ENCODE peak calls at places on chromosomes 12 and 14, in four cellular contexts. One of them, this sample, is unnamed.

GRCh38 chr14:105095236-105095805 is 30.1 kb upstream of the GPR132 start:
- DNase-seq in body of pancreas: no peak
- DNase-seq in lower leg skin: no peak
- DNase-seq in neural progenitor cell: no peak
- DNase-seq in this sample: no peak

GRCh38 chr12:122672515-122672914 is 30.6 kb downstream of the HCAR2 start:
- DNase-seq in body of pancreas: no peak
- DNase-seq in lower leg skin: no peak
- DNase-seq in neural progenitor cell: no peak
- DNase-seq in this sample: no peak

GRCh38 chr12:65175385-65175784 is 6.0 kb downstream of the LEMD3 start:
- DNase-seq in body of pancreas: no peak
- DNase-seq in lower leg skin: no peak
- DNase-seq in neural progenitor cell: no peak
- DNase-seq in this sample: no peak

GRCh38 chr12:52263761-52264434 is 10.5 kb upstream of the KRT86 start:
- DNase-seq in body of pancreas: no peak
- DNase-seq in lower leg skin: no peak
- DNase-seq in neural progenitor cell: no peak
- DNase-seq in this sample: no peak

GRCh38 chr14:90522585-90523191 is 125.9 kb downstream of the CALM1 start:
- DNase-seq in body of pancreas: peak
- DNase-seq in lower leg skin: no peak
- DNase-seq in neural progenitor cell: peak
- DNase-seq in this sample: no peak

GRCh38 chr12:59322473-59322872 is 273.4 kb upstream of the SLC16A7 start:
- DNase-seq in body of pancreas: peak
- DNase-seq in lower leg skin: no peak
- DNase-seq in neural progenitor cell: no peak
- DNase-seq in this sample: peak

GRCh38 chr14:68285421-68286179 is 466.0 kb downstream of the RAD51B start:
- DNase-seq in body of pancreas: peak
- DNase-seq in lower leg skin: no peak
- DNase-seq in neural progenitor cell: no peak
- DNase-seq in this sample: no peak

GRCh38 chr14:23601845-23602180 is 23.2 kb upstream of the JPH4 start:
- DNase-seq in body of pancreas: no peak
- DNase-seq in lower leg skin: no peak
- DNase-seq in neural progenitor cell: no peak
- DNase-seq in this sample: no peak

GRCh38 chr12:79546461-79547043 is 144.2 kb downstream of the PAWR start:
- DNase-seq in body of pancreas: no peak
- DNase-seq in lower leg skin: no peak
- DNase-seq in neural progenitor cell: no peak
- DNase-seq in this sample: no peak

GRCh38 chr12:124636138-124636968 is 68.9 kb upstream of the NCOR2 start:
- DNase-seq in body of pancreas: peak
- DNase-seq in lower leg skin: peak
- DNase-seq in neural progenitor cell: no peak
- DNase-seq in this sample: no peak

GRCh38 chr14:100536721-100537700 is 50.2 kb downstream of the BEGAIN start:
- DNase-seq in body of pancreas: peak
- DNase-seq in lower leg skin: peak
- DNase-seq in neural progenitor cell: no peak
- DNase-seq in this sample: no peak

GRCh38 chr12:92421701-92422100 is 276.1 kb upstream of the BTG1 start:
- DNase-seq in body of pancreas: no peak
- DNase-seq in lower leg skin: no peak
- DNase-seq in neural progenitor cell: no peak
- DNase-seq in this sample: peak

GRCh38 chr14:75070383-75070782 is 942 bp downstream of the ZC2HC1C start:
- DNase-seq in body of pancreas: peak
- DNase-seq in lower leg skin: peak
- DNase-seq in neural progenitor cell: no peak
- DNase-seq in this sample: no peak

GRCh38 chr12:118589162-118589561 is 212.8 kb downstream of the SUDS3 start:
- DNase-seq in body of pancreas: no peak
- DNase-seq in lower leg skin: no peak
- DNase-seq in neural progenitor cell: no peak
- DNase-seq in this sample: peak

GRCh38 chr14:20820063-20820904 is 17.6 kb upstream of the RNASE1 start:
- DNase-seq in body of pancreas: no peak
- DNase-seq in lower leg skin: no peak
- DNase-seq in neural progenitor cell: peak
- DNase-seq in this sample: no peak

GRCh38 chr12:50052964-50053363 is 4.4 kb upstream of the ASIC1 start:
- DNase-seq in body of pancreas: no peak
- DNase-seq in lower leg skin: no peak
- DNase-seq in neural progenitor cell: no peak
- DNase-seq in this sample: no peak

GRCh38 chr14:52944267-52944666 is 6.6 kb downstream of the FERMT2 start:
- DNase-seq in body of pancreas: no peak
- DNase-seq in lower leg skin: no peak
- DNase-seq in neural progenitor cell: no peak
- DNase-seq in this sample: no peak

GRCh38 chr14:83342590-83342989 is 1808.9 kb upstream of the SEL1L start:
- DNase-seq in body of pancreas: no peak
- DNase-seq in lower leg skin: peak
- DNase-seq in neural progenitor cell: no peak
- DNase-seq in this sample: no peak

GRCh38 chr14:44609201-44609600 is 102.1 kb upstream of the FSCB start:
- DNase-seq in body of pancreas: no peak
- DNase-seq in lower leg skin: no peak
- DNase-seq in neural progenitor cell: no peak
- DNase-seq in this sample: no peak

GRCh38 chr12:104218935-104219334 is 3.4 kb downstream of the TXNRD1 start:
- DNase-seq in body of pancreas: no peak
- DNase-seq in lower leg skin: no peak
- DNase-seq in neural progenitor cell: no peak
- DNase-seq in this sample: no peak

GRCh38 chr14:30468354-30468753 is 90.6 kb upstream of the G2E3 start:
- DNase-seq in body of pancreas: no peak
- DNase-seq in lower leg skin: no peak
- DNase-seq in neural progenitor cell: no peak
- DNase-seq in this sample: no peak

GRCh38 chr14:43983721-43984120 is 523.4 kb downstream of the FSCB start:
- DNase-seq in body of pancreas: no peak
- DNase-seq in lower leg skin: no peak
- DNase-seq in neural progenitor cell: no peak
- DNase-seq in this sample: no peak

GRCh38 chr12:79618848-79619404 is 71.8 kb downstream of the PAWR start:
- DNase-seq in body of pancreas: no peak
- DNase-seq in lower leg skin: no peak
- DNase-seq in neural progenitor cell: no peak
- DNase-seq in this sample: no peak

GRCh38 chr14:35704793-35705493 is 104.2 kb downstream of the RALGAPA1 start:
- DNase-seq in body of pancreas: no peak
- DNase-seq in lower leg skin: no peak
- DNase-seq in neural progenitor cell: no peak
- DNase-seq in this sample: no peak
- H3K4me3 ChIP-seq in body of pancreas: no peak
- H3K4me3 ChIP-seq in lower leg skin: no peak
- H3K4me3 ChIP-seq in neural progenitor cell: no peak
- H3K4me3 ChIP-seq in this sample: no peak

DNA sequence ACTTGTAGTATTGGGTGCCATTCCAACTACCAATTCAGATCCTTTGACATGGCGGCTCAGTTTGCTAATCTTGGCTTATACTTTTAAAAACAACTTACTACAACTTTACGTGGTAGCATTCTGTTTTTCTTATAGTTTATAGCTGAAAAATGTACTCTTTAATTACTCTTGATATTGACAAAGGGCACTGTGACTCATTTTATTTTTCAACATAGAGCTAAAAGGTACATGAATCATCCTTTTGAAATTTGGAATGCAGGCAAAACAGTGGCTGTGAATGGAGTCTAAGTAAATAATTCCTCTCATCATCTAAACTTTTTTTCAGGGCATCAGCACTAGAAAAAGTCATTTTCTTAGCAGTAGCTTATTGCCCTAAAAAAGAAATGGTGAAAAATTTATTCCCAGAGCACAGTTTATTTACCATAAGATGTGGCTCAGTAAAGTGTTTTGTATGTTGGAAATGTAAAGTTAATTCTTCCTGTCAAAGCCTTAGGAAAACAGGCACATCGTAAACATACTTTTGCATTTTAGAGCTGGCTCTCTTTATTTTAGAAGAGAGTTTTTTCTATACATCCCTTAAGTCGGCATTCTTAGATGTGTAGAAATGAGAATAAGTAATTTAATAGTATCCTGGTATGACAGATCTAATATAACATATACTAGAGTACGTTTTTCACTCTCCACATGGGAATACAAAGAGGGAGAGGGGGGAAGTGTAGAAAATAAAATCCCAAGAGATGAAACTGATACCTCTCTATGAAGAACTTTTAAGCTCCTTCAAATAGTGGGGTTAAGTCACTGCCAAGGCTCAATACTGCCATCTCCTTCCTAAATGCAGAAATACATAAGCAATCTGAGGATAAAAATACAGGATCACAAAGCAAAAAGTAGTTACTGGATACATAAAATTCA is 55.2 kb downstream of the SLC25A21 start:
- DNase-seq in body of pancreas: no peak
- DNase-seq in lower leg skin: no peak
- DNase-seq in neural progenitor cell: no peak
- DNase-seq in this sample: no peak
- TF ChIP-seq CTCF in body of pancreas: no peak
- TF ChIP-seq CTCF in lower leg skin: no peak
- TF ChIP-seq CTCF in neural progenitor cell: no peak
- TF ChIP-seq CTCF in this sample: peak

DNA sequence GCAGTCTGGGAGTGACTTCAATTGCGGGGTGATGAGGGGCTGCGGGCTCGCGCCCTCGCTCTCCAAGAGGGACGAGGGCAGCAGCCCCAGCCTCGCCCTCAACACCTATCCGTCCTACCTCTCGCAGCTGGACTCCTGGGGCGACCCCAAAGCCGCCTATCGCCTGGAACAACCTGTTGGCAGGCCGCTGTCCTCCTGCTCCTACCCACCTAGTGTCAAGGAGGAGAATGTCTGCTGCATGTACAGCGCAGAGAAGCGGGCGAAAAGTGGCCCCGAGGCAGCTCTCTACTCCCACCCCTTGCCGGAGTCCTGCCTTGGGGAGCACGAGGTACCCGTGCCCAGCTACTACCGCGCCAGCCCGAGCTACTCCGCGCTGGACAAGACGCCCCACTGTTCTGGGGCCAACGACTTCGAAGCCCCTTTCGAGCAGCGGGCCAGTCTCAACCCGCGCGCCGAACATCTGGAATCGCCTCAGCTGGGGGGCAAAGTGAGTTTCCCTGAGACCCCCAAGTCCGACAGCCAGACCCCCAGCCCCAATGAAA is 483 bp downstream of the HOXC10 start:
- DNase-seq in body of pancreas: no peak
- DNase-seq in lower leg skin: no peak
- DNase-seq in neural progenitor cell: no peak
- DNase-seq in this sample: no peak
- H3K4me3 ChIP-seq in body of pancreas: no peak
- H3K4me3 ChIP-seq in lower leg skin: peak
- H3K4me3 ChIP-seq in neural progenitor cell: no peak
- H3K4me3 ChIP-seq in this sample: peak

GRCh38 chr12:3683670-3684069 is 69.2 kb downstream of the CRACR2A start:
- DNase-seq in body of pancreas: no peak
- DNase-seq in lower leg skin: no peak
- DNase-seq in neural progenitor cell: no peak
- DNase-seq in this sample: no peak

GRCh38 chr12:3677609-3678008 is 75.3 kb downstream of the CRACR2A start:
- DNase-seq in body of pancreas: no peak
- DNase-seq in lower leg skin: no peak
- DNase-seq in neural progenitor cell: no peak
- DNase-seq in this sample: no peak

GRCh38 chr12:3680919-3681594 is 71.9 kb downstream of the CRACR2A start:
- DNase-seq in body of pancreas: no peak
- DNase-seq in lower leg skin: no peak
- DNase-seq in neural progenitor cell: peak
- DNase-seq in this sample: peak

GRCh38 chr12:3681595-3681921 is 71.4 kb downstream of the CRACR2A start:
- DNase-seq in body of pancreas: no peak
- DNase-seq in lower leg skin: no peak
- DNase-seq in neural progenitor cell: no peak
- DNase-seq in this sample: peak

GRCh38 chr12:3679831-3680230 is 73.1 kb downstream of the CRACR2A start:
- DNase-seq in body of pancreas: no peak
- DNase-seq in lower leg skin: no peak
- DNase-seq in neural progenitor cell: no peak
- DNase-seq in this sample: no peak
- TF ChIP-seq CTCF in body of pancreas: no peak
- TF ChIP-seq CTCF in lower leg skin: no peak
- TF ChIP-seq CTCF in neural progenitor cell: no peak
- TF ChIP-seq CTCF in this sample: no peak

DNA sequence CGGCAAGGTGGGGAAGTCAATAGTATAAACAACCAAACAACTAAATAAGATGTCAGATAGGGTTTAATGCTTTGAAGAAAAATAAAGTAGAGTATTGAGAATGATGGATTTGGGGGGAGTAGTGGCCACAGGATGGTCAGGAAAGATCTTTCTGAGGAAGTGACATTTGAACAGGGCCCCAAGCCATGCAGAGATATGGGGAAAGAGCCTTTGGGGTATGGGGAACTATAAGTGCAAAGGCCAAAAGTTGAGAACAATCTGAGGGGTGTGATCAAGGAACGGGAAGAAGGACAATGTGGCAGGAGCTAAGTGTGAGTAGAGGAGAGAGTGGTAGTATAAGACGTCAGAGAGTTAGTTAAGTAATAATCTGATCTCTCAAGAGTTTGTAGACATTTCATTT is 1.3 kb downstream of the MRPS35 start:
- DNase-seq in body of pancreas: no peak
- DNase-seq in lower leg skin: no peak
- DNase-seq in neural progenitor cell: no peak
- DNase-seq in this sample: no peak
- H3K4me3 ChIP-seq in body of pancreas: no peak
- H3K4me3 ChIP-seq in lower leg skin: no peak
- H3K4me3 ChIP-seq in neural progenitor cell: peak
- H3K4me3 ChIP-seq in this sample: peak

GRCh38 chr12:6180300-6181051 is 19.7 kb upstream of the CD9 start:
- DNase-seq in body of pancreas: peak
- DNase-seq in lower leg skin: peak
- DNase-seq in neural progenitor cell: no peak
- DNase-seq in this sample: no peak

GRCh38 chr12:6181583-6182278 is 18.5 kb upstream of the CD9 start:
- DNase-seq in body of pancreas: no peak
- DNase-seq in lower leg skin: no peak
- DNase-seq in neural progenitor cell: no peak
- DNase-seq in this sample: no peak

GRCh38 chr12:6177593-6178358 is 22.4 kb upstream of the CD9 start:
- DNase-seq in body of pancreas: no peak
- DNase-seq in lower leg skin: peak
- DNase-seq in neural progenitor cell: no peak
- DNase-seq in this sample: no peak

GRCh38 chr12:6181166-6181565 is 19.0 kb upstream of the CD9 start:
- DNase-seq in body of pancreas: no peak
- DNase-seq in lower leg skin: no peak
- DNase-seq in neural progenitor cell: no peak
- DNase-seq in this sample: no peak

GRCh38 chr12:6178981-6179761 is 21.0 kb upstream of the CD9 start:
- DNase-seq in body of pancreas: no peak
- DNase-seq in lower leg skin: peak
- DNase-seq in neural progenitor cell: peak
- DNase-seq in this sample: no peak
- TF ChIP-seq CTCF in body of pancreas: no peak
- TF ChIP-seq CTCF in lower leg skin: no peak
- TF ChIP-seq CTCF in neural progenitor cell: peak
- TF ChIP-seq CTCF in this sample: no peak